ENCODE peak calls at places on chromosomes 3 and 15, in six cellular contexts. C, O, I, V, Q and L are unnamed samples.

GRCh38 chr15:84911879-84912660 is 27.6 kb downstream of the SLC28A1 start:
- ATAC-seq in V (peak), O (no peak), Q (peak), I (peak), C (no peak), L (peak)

GRCh38 chr3:78091478-78092119 is 1051.7 kb downstream of the ROBO2 start:
- ATAC-seq in I (no peak), C (no peak), Q (peak), O (no peak), V (no peak), L (no peak)

GRCh38 chr3:22159004-22159695 is 408.1 kb upstream of the ZNF385D start:
- ATAC-seq in Q (no peak), C (no peak), O (no peak), I (peak), V (peak), L (no peak)

GRCh38 chr15:77486542-77487478 is 66.1 kb downstream of the HMG20A start:
- ATAC-seq in O (no peak), C (no peak), V (peak), I (peak), Q (peak), L (peak)

GRCh38 chr3:165459924-165460540 is 263.8 kb upstream of the SLITRK3 start:
- ATAC-seq in I (no peak), C (no peak), Q (no peak), O (no peak), V (no peak), L (no peak)

GRCh38 chr15:65368300-65368617 is 9.5 kb downstream of the IGDCC3 start:
- ATAC-seq in C (no peak), O (no peak), I (no peak), Q (peak), V (no peak), L (no peak)

GRCh38 chr3:128463354-128463753 is 3.3 kb downstream of the DNAJB8 start:
- ATAC-seq in I (no peak), O (no peak), C (no peak), V (no peak), Q (no peak), L (no peak)

GRCh38 chr3:21484323-21485154 is 266.5 kb downstream of the ZNF385D start:
- ATAC-seq in I (peak), Q (peak), O (no peak), V (no peak), C (no peak), L (no peak)

GRCh38 chr15:73014904-73015303 is 37.4 kb upstream of the NEO1 start:
- ATAC-seq in C (no peak), O (no peak), Q (no peak), I (no peak), V (no peak), L (no peak)

GRCh38 chr3:177906573-177907229 is 629.5 kb upstream of the KCNMB2 start:
- ATAC-seq in O (no peak), V (no peak), Q (no peak), I (no peak), C (no peak), L (no peak)

GRCh38 chr3:159854500-159855124 is 134.0 kb upstream of the IL12A start:
- ATAC-seq in V (peak), O (no peak), C (no peak), Q (peak), I (no peak), L (no peak)

GRCh38 chr3:42088803-42089520 is 2.2 kb upstream of the TRAK1 start:
- ATAC-seq in C (no peak), O (no peak), I (no peak), V (no peak), Q (no peak), L (no peak)

GRCh38 chr3:61237858-61238257 is 13.4 kb downstream of the FHIT start:
- ATAC-seq in O (no peak), I (no peak), V (no peak), C (no peak), Q (no peak), L (no peak)

GRCh38 chr3:185316740-185317407 is 46.1 kb upstream of the MAP3K13 start:
- ATAC-seq in I (peak), V (no peak), Q (peak), C (no peak), O (no peak), L (no peak)

GRCh38 chr3:31268868-31269267 is 263.9 kb upstream of the STT3B start:
- ATAC-seq in V (no peak), C (peak), I (no peak), O (no peak), Q (no peak), L (no peak)

GRCh38 chr3:36166477-36166876 is 213.8 kb upstream of the STAC start:
- ATAC-seq in O (no peak), C (no peak), Q (no peak), V (no peak), I (no peak), L (no peak)

GRCh38 chr3:142315083-142315482 is 89.7 kb upstream of the GK5 start:
- ATAC-seq in I (no peak), C (no peak), O (no peak), Q (no peak), V (no peak), L (no peak)

GRCh38 chr3:100963041-100963440 is 30.2 kb downstream of the ABI3BP start:
- ATAC-seq in I (no peak), O (no peak), V (no peak), C (no peak), Q (no peak), L (no peak)

GRCh38 chr3:198071602-198072285 is 111.7 kb downstream of the LMLN start:
- ATAC-seq in I (no peak), C (peak), V (no peak), Q (no peak), O (peak), L (peak)